ENCODE peak calls at places on chromosomes 6 and 20, in ten cellular contexts. One of them, this sample, is unnamed. For H3K36me3 and H3K9me3, the result is how much of the 10 kb centered on the place peaks cover.

GRCh38 chr6:21586300-21586699 is 7.3 kb upstream of the SOX4 start:
- DNase-seq in naive thymus-derived CD4-positive, alpha-beta T cell: no peak
- DNase-seq in cardiac muscle cell: no peak
- DNase-seq in colonic mucosa: no peak
- DNase-seq in trophoblast cell: no peak
- DNase-seq in spleen: no peak
- DNase-seq in vagina: no peak
- DNase-seq in PC-3: no peak
- DNase-seq in tibial nerve: no peak
- DNase-seq in pancreas: no peak
- DNase-seq in this sample: no peak

GRCh38 chr6:35977308-35977707 is 47.1 kb downstream of the SLC26A8 start:
- DNase-seq in naive thymus-derived CD4-positive, alpha-beta T cell: no peak
- DNase-seq in cardiac muscle cell: no peak
- DNase-seq in colonic mucosa: no peak
- DNase-seq in trophoblast cell: no peak
- DNase-seq in spleen: no peak
- DNase-seq in vagina: no peak
- DNase-seq in PC-3: no peak
- DNase-seq in tibial nerve: no peak
- DNase-seq in pancreas: no peak
- DNase-seq in this sample: no peak

GRCh38 chr6:141107562-141108160 is 1025.1 kb upstream of the GJE1 start:
- DNase-seq in naive thymus-derived CD4-positive, alpha-beta T cell: no peak
- DNase-seq in cardiac muscle cell: peak
- DNase-seq in colonic mucosa: no peak
- DNase-seq in trophoblast cell: peak
- DNase-seq in spleen: no peak
- DNase-seq in vagina: no peak
- DNase-seq in PC-3: peak
- DNase-seq in tibial nerve: no peak
- DNase-seq in pancreas: no peak
- DNase-seq in this sample: no peak

GRCh38 chr6:137893726-137894125 is 26.7 kb downstream of the TNFAIP3 start:
- DNase-seq in naive thymus-derived CD4-positive, alpha-beta T cell: no peak
- DNase-seq in cardiac muscle cell: no peak
- DNase-seq in colonic mucosa: no peak
- DNase-seq in trophoblast cell: no peak
- DNase-seq in spleen: no peak
- DNase-seq in vagina: no peak
- DNase-seq in PC-3: peak
- DNase-seq in tibial nerve: no peak
- DNase-seq in pancreas: no peak
- DNase-seq in this sample: no peak

GRCh38 chr20:309306-309840 is 12.0 kb downstream of the ZCCHC3 start:
- DNase-seq in naive thymus-derived CD4-positive, alpha-beta T cell: no peak
- DNase-seq in cardiac muscle cell: peak
- DNase-seq in colonic mucosa: no peak
- DNase-seq in trophoblast cell: no peak
- DNase-seq in spleen: no peak
- DNase-seq in vagina: no peak
- DNase-seq in PC-3: no peak
- DNase-seq in tibial nerve: no peak
- DNase-seq in pancreas: no peak
- DNase-seq in this sample: no peak

GRCh38 chr6:158707826-158708225 is 58.0 kb downstream of the SYTL3 start:
- DNase-seq in naive thymus-derived CD4-positive, alpha-beta T cell: no peak
- DNase-seq in cardiac muscle cell: peak
- DNase-seq in colonic mucosa: peak
- DNase-seq in trophoblast cell: no peak
- DNase-seq in spleen: peak
- DNase-seq in vagina: no peak
- DNase-seq in PC-3: no peak
- DNase-seq in tibial nerve: no peak
- DNase-seq in pancreas: no peak
- DNase-seq in this sample: no peak

GRCh38 chr6:83370607-83371006 is 60.2 kb downstream of the ME1 start:
- DNase-seq in naive thymus-derived CD4-positive, alpha-beta T cell: no peak
- DNase-seq in cardiac muscle cell: peak
- DNase-seq in colonic mucosa: no peak
- DNase-seq in trophoblast cell: no peak
- DNase-seq in spleen: no peak
- DNase-seq in vagina: no peak
- DNase-seq in PC-3: no peak
- DNase-seq in tibial nerve: no peak
- DNase-seq in pancreas: no peak
- DNase-seq in this sample: no peak

GRCh38 chr6:139940741-139941712 is 566.6 kb upstream of the CITED2 start:
- DNase-seq in naive thymus-derived CD4-positive, alpha-beta T cell: no peak
- DNase-seq in cardiac muscle cell: peak
- DNase-seq in colonic mucosa: no peak
- DNase-seq in trophoblast cell: peak
- DNase-seq in spleen: no peak
- DNase-seq in vagina: no peak
- DNase-seq in PC-3: no peak
- DNase-seq in tibial nerve: no peak
- DNase-seq in pancreas: no peak
- DNase-seq in this sample: no peak

GRCh38 chr6:31632279-31632946 is 11.9 kb downstream of the PRRC2A start:
- DNase-seq in naive thymus-derived CD4-positive, alpha-beta T cell: no peak
- DNase-seq in cardiac muscle cell: no peak
- DNase-seq in colonic mucosa: no peak
- DNase-seq in trophoblast cell: no peak
- DNase-seq in spleen: no peak
- DNase-seq in vagina: no peak
- DNase-seq in PC-3: no peak
- DNase-seq in tibial nerve: no peak
- DNase-seq in pancreas: no peak
- DNase-seq in this sample: no peak

GRCh38 chr6:31631209-31631608 is 10.7 kb downstream of the PRRC2A start:
- DNase-seq in naive thymus-derived CD4-positive, alpha-beta T cell: no peak
- DNase-seq in cardiac muscle cell: no peak
- DNase-seq in colonic mucosa: no peak
- DNase-seq in trophoblast cell: no peak
- DNase-seq in spleen: no peak
- DNase-seq in vagina: no peak
- DNase-seq in PC-3: no peak
- DNase-seq in tibial nerve: no peak
- DNase-seq in pancreas: no peak
- DNase-seq in this sample: no peak

GRCh38 chr6:31630177-31630934 is 9.8 kb downstream of the PRRC2A start:
- DNase-seq in naive thymus-derived CD4-positive, alpha-beta T cell: no peak
- DNase-seq in cardiac muscle cell: no peak
- DNase-seq in colonic mucosa: no peak
- DNase-seq in trophoblast cell: no peak
- DNase-seq in spleen: no peak
- DNase-seq in vagina: no peak
- DNase-seq in PC-3: no peak
- DNase-seq in tibial nerve: no peak
- DNase-seq in pancreas: no peak
- DNase-seq in this sample: no peak

GRCh38 chr6:31633447-31633846 is 12.9 kb downstream of the PRRC2A start:
- DNase-seq in naive thymus-derived CD4-positive, alpha-beta T cell: no peak
- DNase-seq in cardiac muscle cell: no peak
- DNase-seq in colonic mucosa: no peak
- DNase-seq in trophoblast cell: no peak
- DNase-seq in spleen: no peak
- DNase-seq in vagina: no peak
- DNase-seq in PC-3: no peak
- DNase-seq in tibial nerve: no peak
- DNase-seq in pancreas: no peak
- DNase-seq in this sample: no peak

DNA sequence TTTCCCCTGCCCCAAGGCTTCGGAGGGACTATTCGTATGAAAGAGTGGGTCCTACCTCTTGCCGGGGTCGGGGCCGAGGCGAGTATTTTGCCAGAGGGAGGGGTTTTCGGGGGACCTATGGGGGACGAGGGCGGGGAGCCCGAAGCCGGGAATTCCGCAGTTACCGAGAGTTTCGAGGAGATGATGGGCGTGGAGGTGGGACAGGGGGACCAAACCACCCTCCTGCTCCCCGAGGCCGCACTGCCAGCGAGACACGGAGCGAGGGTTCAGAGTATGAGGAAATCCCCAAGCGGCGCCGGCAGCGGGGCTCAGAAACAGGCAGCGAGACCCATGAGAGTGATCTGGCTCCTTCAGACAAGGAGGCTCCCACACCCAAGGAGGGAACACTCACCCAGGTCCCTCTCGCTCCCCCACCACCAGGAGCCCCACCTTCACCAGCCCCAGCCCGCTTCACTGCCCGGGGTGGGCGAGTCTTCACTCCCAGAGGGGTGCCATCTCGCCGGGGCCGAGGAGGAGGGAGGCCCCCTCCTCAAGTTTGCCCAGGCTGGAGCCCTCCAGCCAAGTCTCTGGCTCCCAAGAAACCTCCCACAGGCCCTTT is 11.3 kb downstream of the PRRC2A start:
- DNase-seq in naive thymus-derived CD4-positive, alpha-beta T cell: no peak
- DNase-seq in cardiac muscle cell: no peak
- DNase-seq in colonic mucosa: no peak
- DNase-seq in trophoblast cell: no peak
- DNase-seq in spleen: no peak
- DNase-seq in vagina: no peak
- DNase-seq in PC-3: no peak
- DNase-seq in tibial nerve: no peak
- DNase-seq in pancreas: no peak
- DNase-seq in this sample: no peak
- H3K36me3 ChIP-seq in naive thymus-derived CD4-positive, alpha-beta T cell: half or more
- H3K36me3 ChIP-seq in cardiac muscle cell: half or more
- H3K36me3 ChIP-seq in colonic mucosa: under half
- H3K36me3 ChIP-seq in trophoblast cell: half or more
- H3K36me3 ChIP-seq in spleen: half or more
- H3K36me3 ChIP-seq in vagina: under half
- H3K36me3 ChIP-seq in PC-3: half or more
- H3K36me3 ChIP-seq in tibial nerve: half or more
- H3K36me3 ChIP-seq in pancreas: half or more
- H3K36me3 ChIP-seq in this sample: half or more

GRCh38 chr6:23601811-23602340 is 524.1 kb upstream of the NRSN1 start:
- DNase-seq in naive thymus-derived CD4-positive, alpha-beta T cell: no peak
- DNase-seq in cardiac muscle cell: no peak
- DNase-seq in colonic mucosa: no peak
- DNase-seq in trophoblast cell: no peak
- DNase-seq in spleen: no peak
- DNase-seq in vagina: no peak
- DNase-seq in PC-3: no peak
- DNase-seq in tibial nerve: no peak
- DNase-seq in pancreas: no peak
- DNase-seq in this sample: no peak

GRCh38 chr6:23600118-23600517 is 525.9 kb upstream of the NRSN1 start:
- DNase-seq in naive thymus-derived CD4-positive, alpha-beta T cell: no peak
- DNase-seq in cardiac muscle cell: no peak
- DNase-seq in colonic mucosa: no peak
- DNase-seq in trophoblast cell: no peak
- DNase-seq in spleen: no peak
- DNase-seq in vagina: no peak
- DNase-seq in PC-3: no peak
- DNase-seq in tibial nerve: no peak
- DNase-seq in pancreas: no peak
- DNase-seq in this sample: no peak
- H3K9me3 ChIP-seq in naive thymus-derived CD4-positive, alpha-beta T cell: under half
- H3K9me3 ChIP-seq in cardiac muscle cell: under half
- H3K9me3 ChIP-seq in colonic mucosa: under half
- H3K9me3 ChIP-seq in trophoblast cell: under half
- H3K9me3 ChIP-seq in spleen: under half
- H3K9me3 ChIP-seq in vagina: under half
- H3K9me3 ChIP-seq in PC-3: under half
- H3K9me3 ChIP-seq in tibial nerve: under half
- H3K9me3 ChIP-seq in pancreas: under half
- H3K9me3 ChIP-seq in this sample: under half

GRCh38 chr6:52513896-52514295 is 63.0 kb downstream of the TRAM2 start:
- DNase-seq in naive thymus-derived CD4-positive, alpha-beta T cell: no peak
- DNase-seq in cardiac muscle cell: no peak
- DNase-seq in colonic mucosa: no peak
- DNase-seq in trophoblast cell: peak
- DNase-seq in spleen: no peak
- DNase-seq in vagina: no peak
- DNase-seq in PC-3: no peak
- DNase-seq in tibial nerve: no peak
- DNase-seq in pancreas: no peak
- DNase-seq in this sample: no peak

GRCh38 chr6:52513464-52513863 is 63.4 kb downstream of the TRAM2 start:
- DNase-seq in naive thymus-derived CD4-positive, alpha-beta T cell: no peak
- DNase-seq in cardiac muscle cell: no peak
- DNase-seq in colonic mucosa: no peak
- DNase-seq in trophoblast cell: no peak
- DNase-seq in spleen: no peak
- DNase-seq in vagina: no peak
- DNase-seq in PC-3: no peak
- DNase-seq in tibial nerve: no peak
- DNase-seq in pancreas: no peak
- DNase-seq in this sample: no peak

GRCh38 chr6:52515219-52515960 is 61.5 kb downstream of the TRAM2 start:
- DNase-seq in naive thymus-derived CD4-positive, alpha-beta T cell: no peak
- DNase-seq in cardiac muscle cell: no peak
- DNase-seq in colonic mucosa: no peak
- DNase-seq in trophoblast cell: no peak
- DNase-seq in spleen: no peak
- DNase-seq in vagina: no peak
- DNase-seq in PC-3: no peak
- DNase-seq in tibial nerve: no peak
- DNase-seq in pancreas: no peak
- DNase-seq in this sample: no peak

GRCh38 chr6:52516269-52516668 is 60.6 kb downstream of the TRAM2 start:
- DNase-seq in naive thymus-derived CD4-positive, alpha-beta T cell: no peak
- DNase-seq in cardiac muscle cell: no peak
- DNase-seq in colonic mucosa: no peak
- DNase-seq in trophoblast cell: no peak
- DNase-seq in spleen: no peak
- DNase-seq in vagina: no peak
- DNase-seq in PC-3: no peak
- DNase-seq in tibial nerve: no peak
- DNase-seq in pancreas: no peak
- DNase-seq in this sample: no peak

GRCh38 chr6:52514514-52514913 is 62.3 kb downstream of the TRAM2 start:
- DNase-seq in naive thymus-derived CD4-positive, alpha-beta T cell: no peak
- DNase-seq in cardiac muscle cell: peak
- DNase-seq in colonic mucosa: peak
- DNase-seq in trophoblast cell: peak
- DNase-seq in spleen: no peak
- DNase-seq in vagina: no peak
- DNase-seq in PC-3: no peak
- DNase-seq in tibial nerve: peak
- DNase-seq in pancreas: no peak
- DNase-seq in this sample: peak
- H3K36me3 ChIP-seq in naive thymus-derived CD4-positive, alpha-beta T cell: under half
- H3K36me3 ChIP-seq in cardiac muscle cell: under half
- H3K36me3 ChIP-seq in colonic mucosa: under half
- H3K36me3 ChIP-seq in trophoblast cell: under half
- H3K36me3 ChIP-seq in spleen: under half
- H3K36me3 ChIP-seq in vagina: under half
- H3K36me3 ChIP-seq in PC-3: under half
- H3K36me3 ChIP-seq in tibial nerve: under half
- H3K36me3 ChIP-seq in pancreas: under half
- H3K36me3 ChIP-seq in this sample: under half

DNA sequence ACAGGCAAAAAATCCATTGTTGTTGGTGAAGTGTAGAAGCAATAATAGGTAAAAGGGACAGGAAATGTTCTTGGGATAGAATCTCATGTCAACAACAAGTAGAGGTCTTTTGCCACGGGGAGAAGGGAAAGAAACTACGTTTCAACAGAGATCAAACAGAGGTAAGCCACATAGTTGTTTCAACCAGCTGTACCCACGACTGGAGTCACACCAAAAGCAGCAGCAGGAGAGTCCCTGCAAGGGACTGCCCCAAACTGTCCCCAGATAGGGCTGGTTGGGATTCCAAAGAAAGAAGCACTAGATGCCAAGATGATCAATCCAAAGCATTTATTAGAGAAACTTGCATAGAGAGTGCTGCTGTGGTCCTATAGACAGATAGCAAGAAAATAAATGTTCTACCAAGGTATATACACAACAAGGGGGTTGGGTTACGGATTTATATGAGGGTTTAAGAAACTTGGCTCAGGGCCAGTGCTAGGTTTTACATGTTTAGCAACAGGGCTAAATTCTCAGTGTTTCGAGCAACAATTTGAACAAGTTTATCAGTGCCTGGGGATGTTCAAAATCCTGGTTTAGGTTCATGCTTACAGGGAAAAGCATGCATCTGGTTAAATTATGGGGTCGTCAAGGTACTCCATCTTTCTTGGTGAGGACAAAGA is 466.5 kb downstream of the MMUT start:
- DNase-seq in naive thymus-derived CD4-positive, alpha-beta T cell: no peak
- DNase-seq in cardiac muscle cell: no peak
- DNase-seq in colonic mucosa: no peak
- DNase-seq in trophoblast cell: no peak
- DNase-seq in spleen: no peak
- DNase-seq in vagina: no peak
- DNase-seq in PC-3: no peak
- DNase-seq in tibial nerve: no peak
- DNase-seq in pancreas: no peak
- DNase-seq in this sample: no peak
- H3K9me3 ChIP-seq in naive thymus-derived CD4-positive, alpha-beta T cell: under half
- H3K9me3 ChIP-seq in cardiac muscle cell: under half
- H3K9me3 ChIP-seq in colonic mucosa: under half
- H3K9me3 ChIP-seq in trophoblast cell: under half
- H3K9me3 ChIP-seq in spleen: under half
- H3K9me3 ChIP-seq in vagina: under half
- H3K9me3 ChIP-seq in PC-3: under half
- H3K9me3 ChIP-seq in tibial nerve: under half
- H3K9me3 ChIP-seq in pancreas: under half
- H3K9me3 ChIP-seq in this sample: under half

This sample was measured in heart right ventricle.